ENCODE peak calls at places on chromosomes 11 and 22, in seven cellular contexts. T is GM06990, R is BE2C, Y is kidney epithelial cell, Z is body of pancreas, K is cardiac muscle cell, I is right lobe of liver. B is an unnamed sample.
A peak's percentile ranks its signal among the peaks of the same experiment; 100 is the strongest.

GRCh38 chr22:27875951-27876350 is 43.1 kb downstream of the PITPNB start:
- DNase-seq in T (no peak), I (no peak), K (no peak), Z (no peak), R (no peak), Y (no peak), B (no peak)

GRCh38 chr11:36034572-36035331 is 90.9 kb downstream of the LDLRAD3 start:
- DNase-seq in Z (no peak), I (no peak), R (no peak), K (no peak), T (no peak), Y (peak; percentile 61), B (no peak)

GRCh38 chr11:76232026-76232665 is 25.8 kb upstream of the WNT11 start:
- DNase-seq in I (no peak), Z (no peak), K (no peak), Y (no peak), T (peak; percentile 47), R (no peak), B (no peak)

GRCh38 chr11:34264266-34265110 is 93.3 kb downstream of the ABTB2 start:
- DNase-seq in K (no peak), Z (no peak), T (no peak), Y (no peak), R (no peak), I (no peak), B (no peak)

GRCh38 chr11:96054870-96055705 is 131.2 kb upstream of the MTMR2 start:
- DNase-seq in Z (no peak), I (no peak), Y (no peak), T (no peak), K (peak; percentile 39), R (no peak), B (peak; percentile 23)

GRCh38 chr22:45972091-45972867 is 4.7 kb downstream of the WNT7B start:
- DNase-seq in R (no peak), T (no peak), K (peak; percentile 21), Z (no peak), I (no peak), Y (no peak), B (peak; percentile 83)

GRCh38 chr11:57458410-57459111 is 1.8 kb upstream of the RTN4RL2 start:
- DNase-seq in Y (no peak), R (peak; percentile 33), I (peak; percentile 85), K (peak; percentile 55), Z (peak; percentile 59), T (peak; percentile 46), B (peak; percentile 88)

GRCh38 chr11:44818110-44818509 is 91.3 kb downstream of the TSPAN18 start:
- DNase-seq in K (no peak), T (no peak), R (no peak), I (peak; percentile 49), Z (no peak), Y (no peak), B (no peak)

GRCh38 chr11:33869511-33870422 is 22.1 kb downstream of the LMO2 start:
- DNase-seq in I (no peak), Z (peak; percentile 22), T (peak; percentile 68), R (peak; percentile 17), Y (no peak), K (peak; percentile 69), B (peak; percentile 85)

GRCh38 chr22:33512961-33513360 is 407.3 kb downstream of the LARGE1 start:
- DNase-seq in T (no peak), I (no peak), Z (no peak), Y (no peak), K (peak; percentile 18), R (no peak), B (no peak)

GRCh38 chr22:27987557-27987956 is 68.5 kb upstream of the PITPNB start:
- DNase-seq in T (no peak), Z (no peak), I (peak; percentile 22), R (no peak), K (no peak), Y (peak; percentile 56), B (no peak)

GRCh38 chr22:49154433-49154832 is 673.2 kb downstream of the BRD1 start:
- DNase-seq in Y (no peak), Z (no peak), T (no peak), K (no peak), I (no peak), R (no peak), B (no peak)

GRCh38 chr11:65338680-65339079 is 5.0 kb downstream of the DPF2 start:
- DNase-seq in R (no peak), Y (no peak), K (no peak), I (no peak), T (no peak), Z (no peak), B (no peak)

GRCh38 chr11:10528121-10528520 is 12.9 kb downstream of the RNF141 start:
- DNase-seq in I (no peak), K (no peak), Y (no peak), Z (no peak), R (no peak), T (no peak), B (no peak)

GRCh38 chr11:121372671-121373429 is 79.3 kb upstream of the SORL1 start:
- DNase-seq in Y (no peak), Z (no peak), I (no peak), R (no peak), T (peak; percentile 68), K (no peak), B (no peak)

GRCh38 chr11:73866586-73866996 is 10.1 kb downstream of the COA4 start:
- DNase-seq in Y (peak; percentile 84), R (peak; percentile 55), K (no peak), I (no peak), T (no peak), Z (no peak), B (no peak)

GRCh38 chr11:73872746-73873412 is 3.8 kb downstream of the COA4 start:
- DNase-seq in I (no peak), Y (no peak), K (no peak), Z (no peak), T (no peak), R (no peak), B (no peak)

GRCh38 chr11:73866095-73866579 is 10.5 kb downstream of the COA4 start:
- DNase-seq in T (no peak), Z (no peak), I (no peak), R (peak; percentile 37), Y (no peak), K (no peak), B (no peak)

GRCh38 chr11:73870261-73870660 is 6.4 kb downstream of the COA4 start:
- DNase-seq in Z (no peak), I (no peak), K (no peak), Y (no peak), R (no peak), T (no peak), B (no peak)

DNA sequence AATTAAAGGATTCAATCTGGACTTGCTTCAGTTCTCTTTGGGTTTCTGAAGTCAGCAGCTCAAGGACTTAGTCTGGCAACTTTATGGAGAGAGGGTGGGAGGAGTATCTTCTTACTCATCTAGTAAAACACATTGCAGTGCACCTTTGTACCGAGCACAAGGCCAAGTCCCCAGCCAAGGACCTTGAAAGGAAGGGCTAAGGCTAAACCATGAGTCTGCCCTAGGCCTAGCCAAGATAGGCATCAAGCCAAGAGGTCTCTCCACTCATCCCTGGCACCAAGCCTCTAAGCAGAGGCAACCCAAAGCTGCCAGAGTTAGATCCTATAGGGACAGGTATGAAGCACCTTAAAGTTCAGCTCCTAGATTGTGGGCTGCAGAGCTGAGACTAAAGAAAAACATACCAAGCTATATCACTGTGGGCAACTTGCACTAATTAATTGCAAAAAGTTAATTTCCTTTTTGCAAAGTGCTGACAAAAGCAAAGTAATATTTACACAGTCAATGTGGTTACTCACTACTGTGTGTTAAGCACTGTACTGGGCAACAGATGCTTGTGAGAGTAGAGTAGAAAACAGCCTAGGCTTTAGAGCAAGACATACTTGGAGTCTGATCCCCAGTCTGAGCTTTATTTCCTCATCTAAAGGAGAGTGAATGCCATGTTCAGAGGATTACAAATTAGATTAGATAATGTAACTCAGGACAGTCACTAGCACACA is 7.3 kb downstream of the COA4 start:
- DNase-seq in Z (no peak), T (no peak), Y (no peak), R (peak; percentile 22), K (no peak), I (peak; percentile 56), B (no peak)
- H3K36me3 ChIP-seq in Z (no peaks in the 10 kb centered on the region), T (no peaks in the 10 kb centered on the region), Y (no peaks in the 10 kb centered on the region), R (peaks cover 62% of the 10 kb centered on the region), K (peaks cover 13% of the 10 kb centered on the region), I (peaks cover 13% of the 10 kb centered on the region), B (peaks cover 14% of the 10 kb centered on the region)

GRCh38 chr22:50423956-50424355 is 50.9 kb downstream of the SBF1 start:
- DNase-seq in Z (no peak), T (no peak), Y (no peak), I (no peak), R (no peak), K (no peak), B (no peak)
- H3K36me3 ChIP-seq in Z (peaks cover 28% of the 10 kb centered on the region), T (peaks cover 40% of the 10 kb centered on the region), Y (peaks cover 4% of the 10 kb centered on the region), I (peaks cover 69% of the 10 kb centered on the region), R (peaks cover 51% of the 10 kb centered on the region), K (peaks cover 53% of the 10 kb centered on the region), B (peaks cover 24% of the 10 kb centered on the region)

GRCh38 chr11:6237271-6237670 is 1.6 kb upstream of the CNGA4 start:
- DNase-seq in R (no peak), I (no peak), T (no peak), K (no peak), Y (no peak), Z (no peak), B (no peak)

GRCh38 chr11:6238902-6239301 is at the start of gene CNGA4:
- DNase-seq in R (no peak), T (no peak), Y (no peak), K (no peak), Z (no peak), I (no peak), B (peak; percentile 41)

GRCh38 chr11:6240139-6240538 is 1.2 kb downstream of the CNGA4 start:
- DNase-seq in Z (no peak), I (no peak), R (no peak), T (no peak), K (no peak), Y (no peak), B (no peak)

GRCh38 chr11:6240691-6241285 is 1.9 kb downstream of the CNGA4 start:
- DNase-seq in Z (no peak), I (no peak), R (no peak), K (no peak), T (no peak), Y (no peak), B (no peak)

DNA sequence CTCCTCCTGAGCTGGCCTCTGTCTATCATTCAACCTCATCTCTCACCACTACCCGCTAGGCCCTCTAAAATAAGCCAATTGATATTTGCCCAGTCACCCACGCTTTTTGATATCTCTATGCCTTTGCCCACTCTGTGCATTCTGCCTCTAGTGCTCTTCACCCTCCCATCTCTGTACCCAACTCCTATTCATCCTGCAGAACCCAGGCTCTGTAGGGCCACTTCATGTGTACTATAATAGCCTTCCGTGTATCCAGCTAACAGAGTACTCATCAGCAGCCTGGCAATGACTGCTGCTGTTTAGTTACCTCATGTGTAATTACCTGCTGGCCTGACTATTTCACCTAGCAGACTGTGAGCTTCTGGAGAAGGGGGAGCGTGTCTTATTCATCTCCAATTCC is 986 bp upstream of the CNGA4 start:
- DNase-seq in K (no peak), I (no peak), R (no peak), Y (no peak), Z (no peak), T (no peak), B (no peak)
- H3K36me3 ChIP-seq in K (no peaks in the 10 kb centered on the region), I (no peaks in the 10 kb centered on the region), R (no peaks in the 10 kb centered on the region), Y (no peaks in the 10 kb centered on the region), Z (no peaks in the 10 kb centered on the region), T (no peaks in the 10 kb centered on the region), B (no peaks in the 10 kb centered on the region)

GRCh38 chr11:68480855-68481510 is 20.4 kb downstream of the PPP6R3 start:
- DNase-seq in K (no peak), R (no peak), Z (no peak), I (no peak), Y (no peak), T (no peak), B (peak; percentile 8)
- H3K36me3 ChIP-seq in K (peaks cover 3% of the 10 kb centered on the region), R (peaks cover 24% of the 10 kb centered on the region), Z (no peaks in the 10 kb centered on the region), I (no peaks in the 10 kb centered on the region), Y (no peaks in the 10 kb centered on the region), T (no peaks in the 10 kb centered on the region), B (no peaks in the 10 kb centered on the region)

B was measured in H7.